ENCODE peak calls at places on chromosomes 2 and 18, in seven cellular contexts. One of them, this sample, is unnamed.

GRCh38 chr2:144875996-144876395 is 356.1 kb upstream of the ZEB2 start:
- DNase-seq in DND-41: no peak
- DNase-seq in Calu3: no peak
- DNase-seq in anterior cingulate cortex: no peak
- DNase-seq in GDM1: no peak
- DNase-seq in NCI-H2081: no peak
- DNase-seq in lung: no peak
- DNase-seq in this sample: no peak

GRCh38 chr2:174971868-174972781 is 33.1 kb downstream of the CHN1 start:
- DNase-seq in DND-41: no peak
- DNase-seq in Calu3: peak
- DNase-seq in anterior cingulate cortex: no peak
- DNase-seq in GDM1: no peak
- DNase-seq in NCI-H2081: peak
- DNase-seq in lung: no peak
- DNase-seq in this sample: no peak

GRCh38 chr2:6883448-6884122 is 6.0 kb downstream of the RSAD2 start:
- DNase-seq in DND-41: no peak
- DNase-seq in Calu3: no peak
- DNase-seq in anterior cingulate cortex: no peak
- DNase-seq in GDM1: no peak
- DNase-seq in NCI-H2081: no peak
- DNase-seq in lung: no peak
- DNase-seq in this sample: no peak

GRCh38 chr2:200411831-200412230 is 98.0 kb downstream of the KCTD18 start:
- DNase-seq in DND-41: no peak
- DNase-seq in Calu3: peak
- DNase-seq in anterior cingulate cortex: no peak
- DNase-seq in GDM1: no peak
- DNase-seq in NCI-H2081: no peak
- DNase-seq in lung: no peak
- DNase-seq in this sample: no peak

GRCh38 chr2:73895473-73895872 is 2.7 kb downstream of the ACTG2 start:
- DNase-seq in DND-41: no peak
- DNase-seq in Calu3: no peak
- DNase-seq in anterior cingulate cortex: no peak
- DNase-seq in GDM1: no peak
- DNase-seq in NCI-H2081: no peak
- DNase-seq in lung: no peak
- DNase-seq in this sample: no peak

GRCh38 chr2:177983183-177983788 is 89.3 kb downstream of the PDE11A start:
- DNase-seq in DND-41: peak
- DNase-seq in Calu3: peak
- DNase-seq in anterior cingulate cortex: no peak
- DNase-seq in GDM1: peak
- DNase-seq in NCI-H2081: peak
- DNase-seq in lung: no peak
- DNase-seq in this sample: peak

GRCh38 chr2:148930046-148930775 is 55.2 kb downstream of the KIF5C start:
- DNase-seq in DND-41: no peak
- DNase-seq in Calu3: no peak
- DNase-seq in anterior cingulate cortex: no peak
- DNase-seq in GDM1: no peak
- DNase-seq in NCI-H2081: no peak
- DNase-seq in lung: no peak
- DNase-seq in this sample: no peak

GRCh38 chr2:217802876-217803638 is 199.7 kb downstream of the TNS1 start:
- DNase-seq in DND-41: no peak
- DNase-seq in Calu3: no peak
- DNase-seq in anterior cingulate cortex: no peak
- DNase-seq in GDM1: no peak
- DNase-seq in NCI-H2081: no peak
- DNase-seq in lung: no peak
- DNase-seq in this sample: peak

GRCh38 chr2:121148481-121148880 is 136.5 kb downstream of the TFCP2L1 start:
- DNase-seq in DND-41: no peak
- DNase-seq in Calu3: no peak
- DNase-seq in anterior cingulate cortex: no peak
- DNase-seq in GDM1: no peak
- DNase-seq in NCI-H2081: no peak
- DNase-seq in lung: no peak
- DNase-seq in this sample: no peak

GRCh38 chr18:49656098-49656591 is 94.3 kb downstream of the LIPG start:
- DNase-seq in DND-41: peak
- DNase-seq in Calu3: peak
- DNase-seq in anterior cingulate cortex: no peak
- DNase-seq in GDM1: no peak
- DNase-seq in NCI-H2081: no peak
- DNase-seq in lung: no peak
- DNase-seq in this sample: no peak

GRCh38 chr2:142983174-142983573 is 105.7 kb downstream of the KYNU start:
- DNase-seq in DND-41: no peak
- DNase-seq in Calu3: no peak
- DNase-seq in anterior cingulate cortex: no peak
- DNase-seq in GDM1: no peak
- DNase-seq in NCI-H2081: no peak
- DNase-seq in lung: no peak
- DNase-seq in this sample: no peak

GRCh38 chr2:20225294-20226151 is 593 bp upstream of the SDC1 start:
- DNase-seq in DND-41: no peak
- DNase-seq in Calu3: peak
- DNase-seq in anterior cingulate cortex: no peak
- DNase-seq in GDM1: peak
- DNase-seq in NCI-H2081: peak
- DNase-seq in lung: peak
- DNase-seq in this sample: peak

GRCh38 chr2:240999001-240999791 is 778 bp downstream of the SNED1 start:
- DNase-seq in DND-41: no peak
- DNase-seq in Calu3: peak
- DNase-seq in anterior cingulate cortex: no peak
- DNase-seq in GDM1: no peak
- DNase-seq in NCI-H2081: no peak
- DNase-seq in lung: peak
- DNase-seq in this sample: peak

GRCh38 chr2:231660860-231661259 is 47.5 kb upstream of the PTMA start:
- DNase-seq in DND-41: no peak
- DNase-seq in Calu3: no peak
- DNase-seq in anterior cingulate cortex: no peak
- DNase-seq in GDM1: no peak
- DNase-seq in NCI-H2081: no peak
- DNase-seq in lung: no peak
- DNase-seq in this sample: no peak

GRCh38 chr2:43539991-43540860 is 55.6 kb downstream of the THADA start:
- DNase-seq in DND-41: no peak
- DNase-seq in Calu3: no peak
- DNase-seq in anterior cingulate cortex: no peak
- DNase-seq in GDM1: no peak
- DNase-seq in NCI-H2081: no peak
- DNase-seq in lung: peak
- DNase-seq in this sample: peak

GRCh38 chr2:174830561-174830960 is 66.3 kb upstream of the CHRNA1 start:
- DNase-seq in DND-41: no peak
- DNase-seq in Calu3: no peak
- DNase-seq in anterior cingulate cortex: no peak
- DNase-seq in GDM1: no peak
- DNase-seq in NCI-H2081: no peak
- DNase-seq in lung: no peak
- DNase-seq in this sample: no peak

GRCh38 chr18:76691800-76692199 is 130.6 kb upstream of the ZNF236 start:
- DNase-seq in DND-41: no peak
- DNase-seq in Calu3: no peak
- DNase-seq in anterior cingulate cortex: no peak
- DNase-seq in GDM1: no peak
- DNase-seq in NCI-H2081: no peak
- DNase-seq in lung: no peak
- DNase-seq in this sample: no peak

GRCh38 chr2:147037048-147037447 is 807.8 kb upstream of the ACVR2A start:
- DNase-seq in DND-41: no peak
- DNase-seq in Calu3: no peak
- DNase-seq in anterior cingulate cortex: no peak
- DNase-seq in GDM1: no peak
- DNase-seq in NCI-H2081: no peak
- DNase-seq in lung: no peak
- DNase-seq in this sample: no peak

GRCh38 chr2:11579867-11580659 is 46.2 kb downstream of the GREB1 start:
- DNase-seq in DND-41: no peak
- DNase-seq in Calu3: no peak
- DNase-seq in anterior cingulate cortex: no peak
- DNase-seq in GDM1: no peak
- DNase-seq in NCI-H2081: no peak
- DNase-seq in lung: no peak
- DNase-seq in this sample: no peak

GRCh38 chr2:177419274-177419673 is 26.7 kb downstream of the AGPS start:
- DNase-seq in DND-41: no peak
- DNase-seq in Calu3: no peak
- DNase-seq in anterior cingulate cortex: no peak
- DNase-seq in GDM1: no peak
- DNase-seq in NCI-H2081: no peak
- DNase-seq in lung: no peak
- DNase-seq in this sample: no peak

GRCh38 chr2:12685145-12685544 is 31.6 kb upstream of the TRIB2 start:
- DNase-seq in DND-41: no peak
- DNase-seq in Calu3: no peak
- DNase-seq in anterior cingulate cortex: no peak
- DNase-seq in GDM1: no peak
- DNase-seq in NCI-H2081: no peak
- DNase-seq in lung: peak
- DNase-seq in this sample: no peak

GRCh38 chr2:56624181-56624580 is 440.4 kb downstream of the CCDC85A start:
- DNase-seq in DND-41: no peak
- DNase-seq in Calu3: no peak
- DNase-seq in anterior cingulate cortex: no peak
- DNase-seq in GDM1: no peak
- DNase-seq in NCI-H2081: no peak
- DNase-seq in lung: no peak
- DNase-seq in this sample: no peak

GRCh38 chr2:240429341-240429871 is 6.1 kb upstream of the GPC1 start:
- DNase-seq in DND-41: no peak
- DNase-seq in Calu3: no peak
- DNase-seq in anterior cingulate cortex: no peak
- DNase-seq in GDM1: no peak
- DNase-seq in NCI-H2081: no peak
- DNase-seq in lung: no peak
- DNase-seq in this sample: peak

GRCh38 chr2:38997784-38998183 is 108.1 kb downstream of the ARHGEF33 start:
- DNase-seq in DND-41: no peak
- DNase-seq in Calu3: no peak
- DNase-seq in anterior cingulate cortex: no peak
- DNase-seq in GDM1: no peak
- DNase-seq in NCI-H2081: peak
- DNase-seq in lung: no peak
- DNase-seq in this sample: no peak

GRCh38 chr2:175929850-175930249 is 72.2 kb downstream of the LNPK start:
- DNase-seq in DND-41: no peak
- DNase-seq in Calu3: no peak
- DNase-seq in anterior cingulate cortex: no peak
- DNase-seq in GDM1: no peak
- DNase-seq in NCI-H2081: no peak
- DNase-seq in lung: no peak
- DNase-seq in this sample: no peak

GRCh38 chr2:137675584-137676327 is 288.5 kb upstream of the HNMT start:
- DNase-seq in DND-41: no peak
- DNase-seq in Calu3: peak
- DNase-seq in anterior cingulate cortex: no peak
- DNase-seq in GDM1: no peak
- DNase-seq in NCI-H2081: no peak
- DNase-seq in lung: peak
- DNase-seq in this sample: no peak

GRCh38 chr2:180728928-180729559 is 251.4 kb upstream of the UBE2E3 start:
- DNase-seq in DND-41: no peak
- DNase-seq in Calu3: no peak
- DNase-seq in anterior cingulate cortex: no peak
- DNase-seq in GDM1: no peak
- DNase-seq in NCI-H2081: no peak
- DNase-seq in lung: no peak
- DNase-seq in this sample: no peak

GRCh38 chr2:41836944-41837343 is 210.9 kb upstream of the PKDCC start:
- DNase-seq in DND-41: peak
- DNase-seq in Calu3: peak
- DNase-seq in anterior cingulate cortex: no peak
- DNase-seq in GDM1: no peak
- DNase-seq in NCI-H2081: no peak
- DNase-seq in lung: no peak
- DNase-seq in this sample: peak

GRCh38 chr2:224343226-224343625 is 58.7 kb downstream of the FAM124B start:
- DNase-seq in DND-41: no peak
- DNase-seq in Calu3: no peak
- DNase-seq in anterior cingulate cortex: no peak
- DNase-seq in GDM1: no peak
- DNase-seq in NCI-H2081: no peak
- DNase-seq in lung: no peak
- DNase-seq in this sample: no peak

GRCh38 chr2:110121592-110121991 is 6.0 kb upstream of the MALL start:
- DNase-seq in DND-41: no peak
- DNase-seq in Calu3: no peak
- DNase-seq in anterior cingulate cortex: no peak
- DNase-seq in GDM1: no peak
- DNase-seq in NCI-H2081: no peak
- DNase-seq in lung: no peak
- DNase-seq in this sample: no peak

This sample was measured in testis.